ENCODE peak calls at places on chromosomes 5 and 9, in four cellular contexts. One of them, this sample, is unnamed. For H3K4me1, the result is how much of the 10 kb centered on the place peaks cover.

GRCh38 chr5:140207250-140207954 is 32.4 kb downstream of the CYSTM1 start:
- DNase-seq in ovary: no peak
- DNase-seq in IMR-90: no peak
- DNase-seq in CD8-positive, alpha-beta T cell: no peak
- DNase-seq in this sample: no peak

GRCh38 chr5:123485275-123485674 is 26.7 kb upstream of the CSNK1G3 start:
- DNase-seq in ovary: no peak
- DNase-seq in CD8-positive, alpha-beta T cell: no peak
- DNase-seq in IMR-90: no peak
- DNase-seq in this sample: no peak

GRCh38 chr5:59066367-59067163 is 483.7 kb downstream of the RAB3C start:
- DNase-seq in CD8-positive, alpha-beta T cell: no peak
- DNase-seq in IMR-90: peak
- DNase-seq in ovary: no peak
- DNase-seq in this sample: no peak

GRCh38 chr5:151523335-151523734 is 67.8 kb downstream of the FAT2 start:
- DNase-seq in IMR-90: peak
- DNase-seq in ovary: no peak
- DNase-seq in CD8-positive, alpha-beta T cell: no peak
- DNase-seq in this sample: peak

GRCh38 chr9:110255417-110256141 is 728 bp downstream of the TXN start:
- DNase-seq in ovary: peak
- DNase-seq in IMR-90: peak
- DNase-seq in CD8-positive, alpha-beta T cell: no peak
- DNase-seq in this sample: peak

GRCh38 chr5:90055831-90056328 is 353.7 kb downstream of the CETN3 start:
- DNase-seq in IMR-90: peak
- DNase-seq in CD8-positive, alpha-beta T cell: no peak
- DNase-seq in ovary: no peak
- DNase-seq in this sample: no peak

GRCh38 chr5:136631176-136631575 is 265.8 kb upstream of the TRPC7 start:
- DNase-seq in ovary: no peak
- DNase-seq in CD8-positive, alpha-beta T cell: no peak
- DNase-seq in IMR-90: no peak
- DNase-seq in this sample: no peak

GRCh38 chr9:109329274-109330258 is 8.7 kb upstream of the EPB41L4B start:
- DNase-seq in ovary: peak
- DNase-seq in CD8-positive, alpha-beta T cell: no peak
- DNase-seq in IMR-90: peak
- DNase-seq in this sample: no peak

GRCh38 chr9:87547665-87548064 is 50.0 kb downstream of the DAPK1 start:
- DNase-seq in CD8-positive, alpha-beta T cell: no peak
- DNase-seq in IMR-90: no peak
- DNase-seq in ovary: no peak
- DNase-seq in this sample: no peak

GRCh38 chr9:86324308-86324707 is 29.9 kb downstream of the TUT7 start:
- DNase-seq in IMR-90: peak
- DNase-seq in CD8-positive, alpha-beta T cell: no peak
- DNase-seq in ovary: no peak
- DNase-seq in this sample: no peak

DNA sequence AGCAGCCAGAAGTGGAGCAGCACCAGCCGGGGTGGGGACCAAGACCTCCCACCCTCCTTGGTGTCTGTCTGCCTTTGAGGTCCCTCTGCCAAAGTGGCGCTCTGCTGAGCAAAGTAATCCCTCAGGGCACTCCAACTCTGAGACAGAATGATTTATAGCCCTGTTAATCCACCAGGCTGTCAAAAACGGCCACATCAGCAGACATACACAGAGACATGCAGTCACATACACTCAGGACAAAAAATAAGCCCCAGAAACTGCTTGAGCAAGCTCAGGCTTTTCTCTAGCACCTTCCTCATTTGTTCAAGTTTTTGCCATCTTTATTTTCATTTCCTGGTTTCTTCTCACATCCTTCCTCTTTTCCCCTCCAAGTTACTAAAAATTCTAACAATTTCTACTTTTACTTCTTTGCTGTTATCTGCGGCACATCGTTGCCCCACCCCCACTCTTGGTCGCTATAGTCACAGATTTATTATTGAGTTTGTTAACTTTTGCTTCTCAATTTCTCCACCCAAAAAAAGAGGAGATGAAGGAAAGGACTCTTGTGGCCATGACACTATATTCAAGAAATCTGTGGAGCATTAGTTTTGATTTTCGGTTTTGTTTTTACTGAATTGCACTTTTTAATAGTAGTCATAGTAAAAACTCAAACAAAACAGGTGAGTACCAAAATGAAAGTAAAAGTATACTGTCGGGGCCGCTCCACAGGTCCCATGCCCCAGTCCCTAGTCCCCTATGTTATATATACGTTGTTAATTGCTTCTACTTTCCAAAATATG is 17.4 kb upstream of the ADRB2 start:
- DNase-seq in ovary: no peak
- DNase-seq in IMR-90: no peak
- DNase-seq in CD8-positive, alpha-beta T cell: no peak
- DNase-seq in this sample: no peak
- H3K4me1 ChIP-seq in ovary: under half
- H3K4me1 ChIP-seq in IMR-90: under half
- H3K4me1 ChIP-seq in CD8-positive, alpha-beta T cell: under half
- H3K4me1 ChIP-seq in this sample: under half

GRCh38 chr5:149349382-149349781 is 4.1 kb downstream of the GRPEL2 start:
- DNase-seq in CD8-positive, alpha-beta T cell: no peak
- DNase-seq in IMR-90: no peak
- DNase-seq in ovary: no peak
- DNase-seq in this sample: no peak

GRCh38 chr5:149348463-149348862 is 3.2 kb downstream of the GRPEL2 start:
- DNase-seq in CD8-positive, alpha-beta T cell: no peak
- DNase-seq in IMR-90: no peak
- DNase-seq in ovary: no peak
- DNase-seq in this sample: no peak

GRCh38 chr5:149355688-149356087 is 2.2 kb upstream of the PCYOX1L start:
- DNase-seq in ovary: no peak
- DNase-seq in IMR-90: no peak
- DNase-seq in CD8-positive, alpha-beta T cell: no peak
- DNase-seq in this sample: no peak

GRCh38 chr5:149356391-149356790 is 1.5 kb upstream of the PCYOX1L start:
- DNase-seq in ovary: no peak
- DNase-seq in IMR-90: no peak
- DNase-seq in CD8-positive, alpha-beta T cell: no peak
- DNase-seq in this sample: no peak

GRCh38 chr5:149352169-149352568 is 5.7 kb upstream of the PCYOX1L start:
- DNase-seq in CD8-positive, alpha-beta T cell: no peak
- DNase-seq in IMR-90: no peak
- DNase-seq in ovary: no peak
- DNase-seq in this sample: no peak
- H3K4me1 ChIP-seq in CD8-positive, alpha-beta T cell: under half
- H3K4me1 ChIP-seq in IMR-90: under half
- H3K4me1 ChIP-seq in ovary: under half
- H3K4me1 ChIP-seq in this sample: under half

GRCh38 chr5:80041536-80041935 is 6.4 kb downstream of the THBS4 start:
- DNase-seq in CD8-positive, alpha-beta T cell: no peak
- DNase-seq in IMR-90: no peak
- DNase-seq in ovary: no peak
- DNase-seq in this sample: no peak
- H3K4me1 ChIP-seq in CD8-positive, alpha-beta T cell: under half
- H3K4me1 ChIP-seq in IMR-90: under half
- H3K4me1 ChIP-seq in ovary: under half
- H3K4me1 ChIP-seq in this sample: under half

GRCh38 chr9:95498641-95499040 is 18.1 kb downstream of the PTCH1 start:
- DNase-seq in CD8-positive, alpha-beta T cell: no peak
- DNase-seq in ovary: no peak
- DNase-seq in IMR-90: no peak
- DNase-seq in this sample: no peak
- H3K4me1 ChIP-seq in CD8-positive, alpha-beta T cell: half or more
- H3K4me1 ChIP-seq in ovary: under half
- H3K4me1 ChIP-seq in IMR-90: under half
- H3K4me1 ChIP-seq in this sample: under half

GRCh38 chr9:126149661-126150060 is 177.0 kb upstream of the MVB12B start:
- DNase-seq in IMR-90: no peak
- DNase-seq in ovary: no peak
- DNase-seq in CD8-positive, alpha-beta T cell: no peak
- DNase-seq in this sample: peak

GRCh38 chr9:126152622-126153362 is 173.8 kb upstream of the MVB12B start:
- DNase-seq in CD8-positive, alpha-beta T cell: no peak
- DNase-seq in IMR-90: no peak
- DNase-seq in ovary: no peak
- DNase-seq in this sample: no peak

GRCh38 chr9:126150411-126151030 is 176.1 kb upstream of the MVB12B start:
- DNase-seq in IMR-90: no peak
- DNase-seq in ovary: no peak
- DNase-seq in CD8-positive, alpha-beta T cell: no peak
- DNase-seq in this sample: no peak

GRCh38 chr9:126151671-126152050 is 175.0 kb upstream of the MVB12B start:
- DNase-seq in CD8-positive, alpha-beta T cell: no peak
- DNase-seq in IMR-90: no peak
- DNase-seq in ovary: no peak
- DNase-seq in this sample: no peak

GRCh38 chr9:126151031-126151670 is 175.5 kb upstream of the MVB12B start:
- DNase-seq in CD8-positive, alpha-beta T cell: no peak
- DNase-seq in IMR-90: no peak
- DNase-seq in ovary: no peak
- DNase-seq in this sample: peak
- H3K4me1 ChIP-seq in CD8-positive, alpha-beta T cell: under half
- H3K4me1 ChIP-seq in IMR-90: under half
- H3K4me1 ChIP-seq in ovary: under half
- H3K4me1 ChIP-seq in this sample: under half